ENCODE peak calls at places on chromosomes 7 and 10, in ten cellular contexts. F is K562, H is upper lobe of left lung, Q is spleen, G is SK-N-SH, Z is endothelial cell of umbilical vein, D is suprapubic skin, E is HCT116, B is transverse colon, T is Panc1. M is an unnamed sample.

GRCh38 chr10:132149917-132150316 is 36.8 kb upstream of the DPYSL4 start:
- DNase-seq in F (no peak), G (no peak), H (no peak), B (no peak), Z (no peak), E (no peak), D (no peak), Q (no peak), T (no peak), M (no peak)

GRCh38 chr7:105623378-105623777 is 42.1 kb upstream of the EFCAB10 start:
- DNase-seq in E (no peak), D (no peak), G (no peak), Q (no peak), Z (no peak), T (no peak), F (no peak), H (no peak), B (no peak), M (no peak)

GRCh38 chr7:84372155-84372621 is 177.6 kb upstream of the SEMA3A start:
- DNase-seq in E (peak), Z (no peak), G (no peak), F (no peak), B (no peak), H (no peak), Q (no peak), D (no peak), T (no peak), M (no peak)

GRCh38 chr7:150980663-150981062 is 2.5 kb upstream of the KCNH2 start:
- DNase-seq in B (no peak), H (no peak), Z (no peak), E (no peak), Q (no peak), F (no peak), D (no peak), G (peak), T (no peak), M (no peak)

GRCh38 chr7:80918909-80919721 is at the start of gene SEMA3C:
- DNase-seq in T (peak), Q (peak), D (peak), E (peak), B (peak), H (peak), G (peak), F (peak), Z (peak), M (peak)

GRCh38 chr7:557556-557877 is 37.9 kb upstream of the PDGFA start:
- DNase-seq in F (no peak), T (no peak), G (no peak), H (no peak), E (no peak), D (no peak), B (no peak), Q (no peak), Z (no peak), M (no peak)

GRCh38 chr7:139720705-139721231 is 57.0 kb downstream of the HIPK2 start:
- DNase-seq in Z (peak), D (no peak), G (no peak), Q (no peak), B (peak), T (no peak), E (no peak), F (no peak), H (peak), M (no peak)

GRCh38 chr10:67115972-67116371 is 190.1 kb downstream of the LRRTM3 start:
- DNase-seq in B (no peak), F (no peak), Q (no peak), Z (peak), E (peak), D (no peak), T (no peak), G (no peak), H (no peak), M (no peak)

GRCh38 chr10:132787253-132788179 is 1.6 kb upstream of the NKX6-2 start:
- DNase-seq in H (no peak), B (peak), E (no peak), F (no peak), D (no peak), Q (no peak), G (peak), Z (no peak), T (no peak), M (no peak)

GRCh38 chr7:4740796-4741195 is 34.6 kb upstream of the AP5Z1 start:
- DNase-seq in E (no peak), D (no peak), G (no peak), H (no peak), T (no peak), F (no peak), Q (no peak), B (no peak), Z (no peak), M (no peak)

GRCh38 chr10:62073429-62073828 is 171.9 kb downstream of the ARID5B start:
- DNase-seq in G (peak), E (no peak), B (no peak), D (no peak), Z (no peak), F (no peak), T (no peak), H (no peak), Q (no peak), M (no peak)

GRCh38 chr10:129768437-129769355 is 195.4 kb downstream of the EBF3 start:
- DNase-seq in G (no peak), F (no peak), B (peak), E (no peak), T (no peak), Q (peak), D (peak), Z (no peak), H (peak), M (peak)

GRCh38 chr7:113087278-113087998 is 811 bp upstream of the GPR85 start:
- DNase-seq in G (peak), F (peak), T (no peak), D (no peak), H (no peak), Q (no peak), E (no peak), B (no peak), Z (peak), M (no peak)

GRCh38 chr10:59995862-59996261 is 89.5 kb upstream of the CCDC6 start:
- DNase-seq in G (no peak), Q (no peak), H (no peak), B (no peak), F (no peak), Z (no peak), D (no peak), E (no peak), T (no peak), M (no peak)

GRCh38 chr7:10874666-10875065 is 99.0 kb upstream of the PHF14 start:
- DNase-seq in E (no peak), B (no peak), D (no peak), Q (no peak), H (no peak), G (no peak), T (no peak), Z (no peak), F (no peak), M (no peak)

GRCh38 chr10:12513775-12514663 is 164.7 kb downstream of the CAMK1D start:
- DNase-seq in E (no peak), F (no peak), B (no peak), Q (no peak), G (peak), Z (no peak), T (no peak), D (peak), H (no peak), M (no peak)

GRCh38 chr7:8284606-8285005 is 22.6 kb upstream of the ICA1 start:
- DNase-seq in T (no peak), F (no peak), Z (peak), G (no peak), D (no peak), E (no peak), Q (no peak), H (no peak), B (peak), M (no peak)

GRCh38 chr7:117137868-117138267 is 184.6 kb downstream of the ST7 start:
- DNase-seq in F (no peak), D (no peak), Z (no peak), G (no peak), Q (no peak), E (no peak), B (no peak), H (no peak), T (no peak), M (no peak)

GRCh38 chr7:24042028-24042427 is 242.0 kb upstream of the NPY start:
- DNase-seq in B (no peak), H (no peak), E (no peak), Q (no peak), G (no peak), Z (no peak), D (no peak), F (no peak), T (no peak), M (peak)

GRCh38 chr7:131225619-131226101 is 102.0 kb upstream of the MKLN1 start:
- DNase-seq in Q (no peak), B (peak), E (no peak), F (no peak), Z (peak), H (peak), D (no peak), G (no peak), T (no peak), M (no peak)

GRCh38 chr10:101123085-101123814 is 7.8 kb upstream of the TLX1 start:
- DNase-seq in B (peak), H (no peak), E (no peak), T (no peak), Q (no peak), Z (no peak), G (peak), D (no peak), F (peak), M (no peak)

DNA sequence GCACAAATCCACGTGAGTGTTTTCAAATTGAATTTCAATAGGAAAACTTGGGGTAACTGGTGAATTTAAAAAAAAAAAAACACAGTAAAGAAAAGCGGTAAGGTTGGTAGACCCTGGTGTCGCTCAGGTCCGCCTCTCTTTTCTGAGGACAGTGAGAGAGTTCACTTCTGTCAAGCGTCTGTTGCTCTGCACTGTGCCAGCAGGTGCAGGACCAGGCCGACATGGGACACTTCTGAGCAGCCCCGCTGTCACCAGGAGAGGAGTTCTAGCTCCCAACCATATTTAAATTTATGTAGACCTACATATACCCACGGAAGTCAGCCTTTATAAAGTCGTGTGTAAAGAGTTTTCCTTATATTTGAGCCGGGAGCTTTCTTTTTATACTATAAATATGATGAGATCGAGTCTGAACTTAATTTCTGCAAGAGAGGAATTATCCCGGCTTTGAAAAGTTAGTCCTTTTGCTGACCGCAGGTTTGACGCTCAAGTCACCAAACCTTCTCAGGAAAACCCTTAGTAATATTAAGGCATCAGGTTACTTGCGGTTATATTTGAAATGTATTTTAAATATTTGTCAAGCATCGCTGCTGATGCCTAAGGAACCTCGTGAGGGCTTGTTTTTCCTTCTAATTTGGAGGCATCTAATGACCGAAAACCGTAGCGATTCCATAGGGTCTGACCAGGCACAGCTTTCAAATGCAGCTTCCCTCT is 550 bp downstream of the IKZF1 start:
- DNase-seq in E (no peak), F (no peak), H (no peak), B (peak), T (no peak), Z (no peak), Q (peak), D (no peak), G (peak), M (no peak)
- H3K4me3 ChIP-seq in E (no peak), F (peak), H (peak), B (no peak), T (peak), Z (no peak), Q (peak), D (peak), G (no peak), M (peak)

DNA sequence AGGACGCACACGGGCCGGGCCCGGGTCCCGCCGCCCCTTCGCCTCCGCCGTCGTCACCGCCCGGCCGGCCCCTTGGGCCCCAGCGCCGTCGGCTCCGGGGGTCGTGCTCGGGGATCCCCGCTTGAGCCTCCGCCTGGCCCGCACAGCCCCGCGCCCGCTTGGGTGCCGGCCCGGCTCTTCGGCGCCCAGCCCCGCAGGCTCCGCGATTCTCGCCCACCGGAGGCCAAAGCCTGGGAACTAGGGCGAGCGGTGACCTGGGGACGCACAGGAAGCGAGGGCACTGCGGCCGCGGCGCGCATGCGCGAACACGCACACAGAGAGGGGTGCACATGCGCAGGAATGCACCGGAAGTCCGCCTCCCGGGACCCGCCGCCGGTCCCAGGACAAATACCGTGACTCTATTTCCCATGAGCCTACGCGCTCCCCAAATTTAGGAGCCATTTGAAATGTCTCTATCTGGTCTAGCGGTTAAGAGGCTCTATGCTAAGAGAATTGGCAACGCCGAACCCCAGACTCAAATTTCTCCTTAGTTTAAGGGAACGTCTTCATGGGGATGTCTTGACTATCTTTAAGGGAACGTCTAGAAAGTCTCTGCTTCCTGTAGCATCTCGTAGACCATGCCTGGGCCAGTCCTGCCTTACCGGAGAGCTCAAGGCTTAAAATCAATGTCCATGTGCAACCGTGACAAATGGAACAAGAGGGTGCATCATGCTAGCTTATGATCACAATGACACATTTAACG is at the start of gene ZNF12:
- DNase-seq in B (peak), Q (peak), F (peak), D (peak), H (peak), E (peak), Z (peak), G (peak), T (peak), M (peak)
- TF ChIP-seq POLR2AphosphoS5 in B (peak), Q (peak), F (peak), D (peak), H (peak), E (peak), Z (peak), G (peak), T (peak), M (peak)

GRCh38 chr10:24396396-24396795 is 187.5 kb downstream of the KIAA1217 start:
- DNase-seq in Q (no peak), E (no peak), D (no peak), F (no peak), G (no peak), T (no peak), Z (no peak), B (no peak), H (no peak), M (no peak)
- TF ChIP-seq CTCF in Q (no peak), E (peak), D (no peak), F (peak), G (peak), T (no peak), Z (no peak), B (peak), H (no peak), M (no peak)

DNA sequence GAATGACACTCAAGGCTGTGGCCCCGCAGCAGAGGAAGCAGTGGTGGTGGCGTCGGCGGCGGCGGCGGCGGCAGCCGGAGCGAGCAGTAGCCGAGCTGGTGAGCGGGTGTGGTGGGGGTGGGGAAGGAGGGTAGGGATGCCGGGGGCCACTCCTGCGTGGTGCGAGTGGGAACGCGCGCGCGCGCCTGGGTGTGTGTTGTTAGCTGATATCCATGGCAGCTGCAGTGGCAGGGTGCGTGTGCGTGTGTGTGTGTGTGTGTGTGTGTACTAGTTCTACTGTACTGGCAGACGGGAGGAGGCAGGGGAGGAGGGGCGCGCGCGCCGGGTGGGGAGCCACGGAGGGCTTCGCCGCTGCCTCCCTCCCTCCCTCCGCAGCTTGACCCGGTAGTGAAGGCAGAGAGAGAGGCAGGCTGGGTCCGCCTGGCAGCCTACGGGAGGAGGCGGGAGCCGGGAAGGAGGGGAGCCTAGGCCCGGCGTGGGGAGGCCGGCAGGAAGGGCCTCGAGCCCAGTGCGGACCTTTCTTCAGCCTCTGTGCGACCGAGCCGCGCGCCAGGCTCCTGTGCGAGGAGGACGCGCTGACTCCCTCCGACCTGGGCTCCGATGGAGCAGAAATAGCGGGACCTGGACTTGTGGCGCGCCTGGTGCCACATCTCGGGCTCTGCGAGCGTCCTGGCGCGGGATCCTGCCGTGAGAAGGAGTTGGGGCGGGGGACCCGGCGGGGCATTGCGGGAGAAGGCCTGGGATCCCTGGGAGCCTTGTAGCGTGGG is at the start of gene MAGI2:
- DNase-seq in B (peak), G (peak), Z (peak), Q (peak), H (peak), D (peak), E (no peak), T (no peak), F (no peak), M (peak)
- H3K4me3 ChIP-seq in B (peak), G (peak), Z (peak), Q (peak), H (peak), D (peak), E (no peak), T (peak), F (no peak), M (peak)

GRCh38 chr10:22335204-22335956 is 9.9 kb upstream of the SPAG6 start:
- DNase-seq in G (peak), Q (peak), B (peak), F (no peak), E (no peak), H (peak), Z (peak), D (no peak), T (no peak), M (no peak)
- TF ChIP-seq POLR2AphosphoS5 in G (no peak), Q (peak), B (no peak), F (no peak), E (no peak), H (peak), Z (no peak), D (no peak), T (no peak), M (peak)

GRCh38 chr10:112026438-112026837 is 157.1 kb downstream of the GPAM start:
- DNase-seq in F (no peak), Q (no peak), H (no peak), G (no peak), D (no peak), B (no peak), E (peak), Z (no peak), T (no peak), M (no peak)
- TF ChIP-seq CTCF in F (no peak), Q (no peak), H (no peak), G (no peak), D (no peak), B (no peak), E (peak), Z (no peak), T (peak), M (no peak)

M was measured in esophagus muscularis mucosa.